ENCODE peak calls at places on chromosomes 7 and 10, in four cellular contexts. Q is mammary epithelial cell, H is spleen, B is uterus. U is an unnamed sample.

GRCh38 chr7:46752881-46753366 is 829.0 kb downstream of the TNS3 start:
- DNase-seq in Q (peak; percentile 92), H (no peak), B (peak; percentile 28), U (peak; percentile 57)

GRCh38 chr10:71268247-71268691 is 50.8 kb upstream of the SLC29A3 start:
- DNase-seq in B (peak; percentile 51), Q (no peak), H (no peak), U (peak; percentile 63)

GRCh38 chr7:114405427-114405826 is 9.2 kb upstream of the FOXP2 start:
- DNase-seq in B (no peak), H (no peak), Q (peak; percentile 32), U (peak; percentile 29)

GRCh38 chr10:51139176-51139575 is 64.9 kb downstream of the PRKG1 start:
- DNase-seq in Q (no peak), B (no peak), H (no peak), U (no peak)

GRCh38 chr10:17228081-17229015 is at the start of gene VIM:
- DNase-seq in B (peak; percentile 95), H (peak; percentile 95), Q (peak; percentile 97), U (peak; percentile 96)

GRCh38 chr10:61836233-61836887 is 65.1 kb upstream of the ARID5B start:
- DNase-seq in B (no peak), Q (no peak), H (no peak), U (peak; percentile 20)

GRCh38 chr7:132577206-132578049 is 1.2 kb upstream of the PLXNA4 start:
- DNase-seq in H (no peak), B (peak; percentile 82), Q (peak; percentile 14), U (peak; percentile 80)

GRCh38 chr7:155470686-155471638 is 13.0 kb downstream of the EN2 start:
- DNase-seq in H (peak; percentile 29), B (no peak), Q (peak; percentile 33), U (no peak)

GRCh38 chr7:157427811-157428553 is 91.2 kb downstream of the DNAJB6 start:
- DNase-seq in H (peak; percentile 62), Q (no peak), B (no peak), U (no peak)

GRCh38 chr10:88707429-88708110 is 1.5 kb downstream of the LIPK start:
- DNase-seq in H (no peak), Q (peak; percentile 92), B (no peak), U (peak; percentile 46)

GRCh38 chr7:102433319-102434038 is at the start of gene ORAI2:
- DNase-seq in Q (peak; percentile 35), B (peak; percentile 76), H (peak; percentile 98), U (peak; percentile 58)

GRCh38 chr7:98287486-98287959 is 6.0 kb downstream of the BRI3 start:
- DNase-seq in Q (peak; percentile 88), B (no peak), H (no peak), U (no peak)

GRCh38 chr7:137879357-137880158 is 32.8 kb upstream of the DGKI start:
- DNase-seq in H (peak; percentile 70), B (peak; percentile 34), Q (peak; percentile 74), U (peak; percentile 33)

DNA sequence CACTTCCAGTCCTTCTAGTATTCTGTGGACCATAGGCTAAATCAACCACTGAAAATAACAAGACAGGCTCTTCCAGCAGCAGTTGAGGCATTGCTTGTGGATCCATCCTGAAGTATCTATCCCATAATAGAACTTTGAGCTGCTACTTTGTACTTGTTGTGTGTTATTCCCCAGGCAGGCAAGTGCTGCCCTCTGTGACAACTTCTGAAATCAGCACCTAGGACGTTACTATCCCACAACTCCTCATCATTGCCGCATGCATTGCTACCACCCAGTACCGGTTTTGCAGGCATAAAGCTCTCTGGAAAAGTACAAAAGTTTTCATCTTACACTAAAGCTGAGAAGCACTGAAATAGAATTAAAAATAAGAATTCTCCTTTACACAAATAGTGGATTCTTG is 145.3 kb downstream of the HTR7 start:
- DNase-seq in H (no peak), Q (no peak), B (no peak), U (no peak)
- TF ChIP-seq CTCF in H (no peak), Q (no peak), B (no peak), U (no peak)

GRCh38 chr7:134602921-134603394 is 43.7 kb upstream of the BPGM start:
- DNase-seq in H (no peak), B (no peak), Q (no peak), U (peak; percentile 59)
- H3K4me3 ChIP-seq in H (no peak overlapping the region), B (no peak overlapping the region), Q (no peak overlapping the region), U (no peak overlapping the region)

DNA sequence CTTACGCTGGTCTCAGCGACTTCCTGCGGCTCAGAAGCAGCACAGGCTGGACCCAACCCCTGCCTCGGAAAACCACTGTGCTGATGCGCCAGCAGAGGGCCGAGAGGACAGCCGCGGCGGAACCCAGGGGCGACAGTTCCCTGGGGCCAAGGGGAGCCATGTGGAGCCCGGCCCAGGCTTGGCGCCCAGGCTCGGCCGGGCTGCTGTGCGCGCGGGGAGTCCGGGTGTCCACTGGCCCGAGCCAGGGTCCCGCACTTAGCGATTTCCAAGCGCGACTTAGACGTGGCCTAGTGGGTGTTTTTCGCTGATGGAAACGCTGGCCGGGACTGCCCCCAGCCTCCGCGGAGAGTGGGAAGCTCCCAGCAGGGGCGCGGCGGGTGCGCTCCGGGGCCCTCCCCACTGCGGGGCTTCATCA is 18.6 kb upstream of the ZNF32 start:
- DNase-seq in Q (no peak), H (no peak), B (no peak), U (peak; percentile 29)
- TF ChIP-seq CTCF in Q (no peak), H (peak; percentile 42), B (peak; percentile 6), U (peak; percentile 39)

GRCh38 chr7:32561613-32562012 is 66.3 kb downstream of the AVL9 start:
- DNase-seq in Q (no peak), B (no peak), H (no peak), U (no peak)
- H3K4me3 ChIP-seq in Q (no peak overlapping the region), B (no peak overlapping the region), H (no peak overlapping the region), U (no peak overlapping the region)

DNA sequence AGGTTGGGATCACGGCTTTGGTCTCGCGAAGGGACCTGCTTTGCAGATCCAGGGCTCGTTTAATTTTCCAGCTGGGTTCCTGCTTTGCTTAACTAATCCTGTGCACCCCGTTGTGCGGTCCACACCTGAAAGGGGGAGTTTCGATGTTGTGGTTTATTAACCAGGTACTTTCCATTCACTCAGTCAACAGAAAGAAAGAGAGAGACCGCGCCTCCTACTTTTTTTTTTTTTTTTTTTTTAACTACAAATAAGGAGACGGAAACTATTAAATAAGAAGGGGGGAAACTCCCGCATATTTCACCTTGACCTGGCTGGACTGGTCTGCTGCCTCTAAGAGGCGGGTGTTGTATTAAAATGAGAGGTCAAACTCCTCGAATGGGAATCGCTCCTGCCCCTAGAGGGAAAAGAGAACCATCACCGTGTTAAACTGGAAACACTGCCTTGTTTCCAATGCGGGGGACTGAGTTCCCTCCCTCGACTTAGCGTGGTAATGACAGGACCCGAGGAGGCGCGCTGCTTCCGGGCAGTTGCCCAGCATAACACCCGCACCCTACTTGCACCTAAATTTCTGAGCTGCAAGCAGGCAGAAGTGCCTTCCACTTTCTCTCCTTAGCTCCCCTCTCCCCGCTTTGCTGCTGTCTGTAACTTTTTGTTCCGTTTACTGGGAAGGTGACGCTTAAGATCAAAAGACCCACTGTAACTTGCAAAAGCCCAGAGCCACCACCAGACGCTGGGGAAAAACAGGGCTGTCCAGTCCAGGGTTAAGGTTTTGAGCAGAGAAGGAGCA is 1.1 kb upstream of the ITGB8 start:
- DNase-seq in Q (peak; percentile 94), B (peak; percentile 72), H (peak; percentile 74), U (peak; percentile 79)
- TF ChIP-seq CTCF in Q (peak; percentile 10), B (peak; percentile 47), H (no peak), U (peak; percentile 46)

GRCh38 chr10:32376027-32376426 is 29.1 kb upstream of the EPC1 start:
- DNase-seq in H (no peak), Q (no peak), B (no peak), U (no peak)
- H3K4me3 ChIP-seq in H (no peak overlapping the region), Q (peak overlapping the region; percentile 65), B (peak overlapping the region; percentile 68), U (peak overlapping the region; percentile 71)

GRCh38 chr10:3192856-3193635 is 20.5 kb upstream of the PITRM1 start:
- DNase-seq in Q (peak; percentile 33), H (no peak), B (peak; percentile 65), U (peak; percentile 77)
- TF ChIP-seq CTCF in Q (peak; percentile 97), H (peak; percentile 90), B (peak; percentile 80), U (peak; percentile 90)

GRCh38 chr7:70597071-70597470 is 534.9 kb upstream of the GALNT17 start:
- DNase-seq in B (no peak), H (no peak), Q (peak; percentile 21), U (no peak)

GRCh38 chr7:70599446-70600190 is 532.3 kb upstream of the GALNT17 start:
- DNase-seq in H (no peak), Q (peak; percentile 82), B (no peak), U (no peak)

GRCh38 chr7:70598976-70599375 is 533.0 kb upstream of the GALNT17 start:
- DNase-seq in B (no peak), Q (peak; percentile 99), H (no peak), U (no peak)

GRCh38 chr7:70596575-70596891 is 535.4 kb upstream of the GALNT17 start:
- DNase-seq in B (no peak), Q (no peak), H (no peak), U (no peak)

DNA sequence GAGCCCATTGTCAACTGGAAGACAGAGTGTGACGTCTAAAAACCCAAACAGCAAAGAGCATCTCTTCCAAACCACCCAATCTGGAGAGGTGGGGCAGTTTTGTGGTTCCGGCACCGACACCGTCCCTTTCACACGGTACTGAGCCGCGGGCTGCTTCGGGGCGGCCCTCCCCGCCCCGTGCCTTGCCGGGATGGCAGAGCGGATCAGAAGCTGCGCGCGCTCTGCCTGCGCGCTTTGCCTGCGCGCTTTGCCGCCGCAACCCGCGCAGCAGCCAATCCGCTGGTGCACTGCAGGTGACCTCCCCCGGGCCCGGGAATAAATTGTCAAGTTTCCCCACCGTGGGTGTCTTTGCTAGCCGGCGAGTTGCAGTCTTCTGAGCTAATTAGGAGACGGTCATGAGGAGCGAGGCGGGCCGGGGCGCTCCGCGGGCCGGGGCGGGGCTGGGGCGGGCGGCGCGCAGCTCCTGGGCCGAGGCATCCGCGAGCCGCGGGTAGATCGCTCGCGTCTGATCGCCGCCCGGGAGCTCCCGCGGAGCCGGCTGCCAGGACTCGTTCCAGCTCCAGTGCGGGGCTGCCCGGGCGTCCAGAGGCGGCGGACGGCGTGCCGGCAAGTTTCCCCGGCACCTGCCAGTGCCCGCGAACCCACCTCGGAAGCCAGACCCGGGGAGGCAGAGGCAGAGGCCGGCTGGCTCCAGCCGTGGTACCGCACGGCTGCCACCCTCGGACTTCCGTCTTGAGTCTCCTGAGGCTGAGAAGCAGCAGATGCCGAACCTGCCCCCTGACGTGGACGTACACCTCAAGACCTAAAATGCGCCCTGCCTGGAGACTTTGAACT is 536.0 kb upstream of the GALNT17 start:
- DNase-seq in H (no peak), Q (peak; percentile 42), B (no peak), U (no peak)
- H3K4me3 ChIP-seq in H (no peak overlapping the region), Q (peak overlapping the region; percentile 52), B (peak overlapping the region; percentile 23), U (no peak overlapping the region)